ENCODE peak calls at places on chromosome 11, in five cellular contexts. Y is cardiac septum, S is psoas muscle, M is GM23338, J is right atrium auricular region. C is an unnamed sample.

GRCh38 chr11:11746454-11746853 is 95.3 kb upstream of the USP47 start:
- DNase-seq in Y (no peak), S (no peak), J (no peak), M (no peak), C (no peak)

GRCh38 chr11:14424096-14424495 is 65.1 kb upstream of the RRAS2 start:
- DNase-seq in J (no peak), M (no peak), Y (no peak), S (no peak), C (no peak)

GRCh38 chr11:17552392-17553248 is 5.6 kb downstream of the OTOG start:
- DNase-seq in M (no peak), Y (peak), S (no peak), J (no peak), C (no peak)

GRCh38 chr11:46977940-46978595 is 41.5 kb downstream of the CSTPP1 start:
- DNase-seq in J (no peak), M (no peak), S (no peak), Y (no peak), C (no peak)

GRCh38 chr11:69211540-69212120 is 55.9 kb downstream of the SMIM38 start:
- DNase-seq in S (no peak), M (no peak), Y (peak), J (no peak), C (no peak)

GRCh38 chr11:27460158-27460565 is 12.4 kb downstream of the LGR4 start:
- DNase-seq in M (no peak), S (no peak), J (no peak), Y (no peak), C (no peak)

GRCh38 chr11:73236205-73236765 is 18.2 kb downstream of the P2RY2 start:
- DNase-seq in J (no peak), S (peak), Y (peak), M (no peak), C (no peak)

GRCh38 chr11:1192741-1193325 is 30.0 kb upstream of the MUC5B start:
- DNase-seq in J (no peak), M (no peak), S (no peak), Y (peak), C (no peak)

GRCh38 chr11:75626692-75627536 is 41.9 kb downstream of the MAP6 start:
- DNase-seq in Y (no peak), M (no peak), J (no peak), S (no peak), C (no peak)

GRCh38 chr11:64296830-64297721 is 3.1 kb upstream of the CATSPERZ start:
- DNase-seq in Y (no peak), J (no peak), S (no peak), M (peak), C (no peak)

GRCh38 chr11:106384429-106384828 is 307.0 kb downstream of the AASDHPPT start:
- DNase-seq in J (no peak), S (no peak), Y (no peak), M (no peak), C (no peak)

GRCh38 chr11:27701262-27702105 is 1.2 kb upstream of the BDNF start:
- DNase-seq in S (peak), J (no peak), Y (no peak), M (peak), C (no peak)

GRCh38 chr11:30697032-30697431 is 110.9 kb upstream of the MPPED2 start:
- DNase-seq in Y (no peak), M (no peak), S (no peak), J (no peak), C (no peak)

GRCh38 chr11:133821776-133822175 is 23.5 kb downstream of the SPATA19 start:
- DNase-seq in S (no peak), M (peak), Y (peak), J (no peak), C (peak)

GRCh38 chr11:9276571-9276970 is 11.4 kb upstream of the DENND5A start:
- DNase-seq in Y (no peak), J (no peak), S (no peak), M (no peak), C (no peak)

GRCh38 chr11:65279713-65280459 is 18.1 kb downstream of the POLA2 start:
- DNase-seq in J (peak), Y (no peak), M (no peak), S (peak), C (no peak)

GRCh38 chr11:111530091-111530490 is 10.4 kb upstream of the LAYN start:
- DNase-seq in J (no peak), S (no peak), M (no peak), Y (no peak), C (no peak)

GRCh38 chr11:1449516-1450270 is 36.9 kb downstream of the MOB2 start:
- DNase-seq in J (no peak), M (no peak), S (no peak), Y (no peak), C (no peak)

GRCh38 chr11:57444362-57445074 is 15.8 kb upstream of the RTN4RL2 start:
- DNase-seq in M (no peak), J (no peak), S (no peak), Y (peak), C (no peak)

GRCh38 chr11:1796297-1797011 is 32.7 kb upstream of the CTSD start:
- DNase-seq in Y (no peak), M (peak), J (no peak), S (no peak), C (no peak)

GRCh38 chr11:91350931-91351330 is 873.7 kb upstream of the FAT3 start:
- DNase-seq in S (no peak), Y (no peak), M (peak), J (no peak), C (no peak)

GRCh38 chr11:131744847-131745246 is 374.4 kb downstream of the NTM start:
- DNase-seq in M (no peak), S (no peak), J (no peak), Y (no peak), C (no peak)

GRCh38 chr11:46125284-46125683 is 4.0 kb upstream of the PHF21A start:
- DNase-seq in S (no peak), Y (no peak), M (no peak), J (no peak), C (no peak)

GRCh38 chr11:62611705-62612365 is 740 bp downstream of the EML3 start:
- DNase-seq in M (peak), J (peak), Y (peak), S (peak), C (peak)

GRCh38 chr11:77167111-77167626 is 39.1 kb downstream of the MYO7A start:
- DNase-seq in S (peak), J (no peak), Y (no peak), M (no peak), C (no peak)

GRCh38 chr11:3043315-3043871 is 13.8 kb downstream of the CARS1 start:
- DNase-seq in J (peak), Y (peak), S (peak), M (no peak), C (no peak)

GRCh38 chr11:130677486-130678153 is 229.2 kb downstream of the ADAMTS15 start:
- DNase-seq in J (no peak), M (peak), S (no peak), Y (no peak), C (peak)

GRCh38 chr11:34052036-34052607 is 591 bp downstream of the CAPRIN1 start:
- DNase-seq in M (peak), J (peak), S (peak), Y (peak), C (peak)

GRCh38 chr11:69512790-69513189 is 31.3 kb downstream of the LINC01488 start:
- DNase-seq in S (no peak), Y (peak), J (no peak), M (no peak), C (no peak)

GRCh38 chr11:65418431-65418680 is 4.2 kb upstream of the NEAT1 start:
- DNase-seq in J (no peak), Y (no peak), M (no peak), S (no peak), C (no peak)

GRCh38 chr11:66082936-66083698 is 13.0 kb downstream of the PACS1 start:
- DNase-seq in M (no peak), Y (no peak), J (no peak), S (no peak), C (no peak)

GRCh38 chr11:30328676-30329075 is 5.8 kb downstream of the ARL14EP start:
- DNase-seq in S (no peak), Y (no peak), J (no peak), M (no peak), C (no peak)

GRCh38 chr11:62013266-62014157 is 46.1 kb upstream of the FTH1 start:
- DNase-seq in Y (no peak), M (no peak), S (no peak), J (no peak), C (no peak)

GRCh38 chr11:14455648-14456430 is 43.8 kb downstream of the COPB1 start:
- DNase-seq in Y (no peak), J (no peak), M (no peak), S (no peak), C (no peak)

GRCh38 chr11:35418282-35418846 is 994 bp downstream of the SLC1A2 start:
- DNase-seq in Y (no peak), M (peak), J (no peak), S (no peak), C (peak)

GRCh38 chr11:74019104-74019738 is 10.3 kb upstream of the UCP3 start:
- DNase-seq in S (peak), J (no peak), Y (no peak), M (no peak), C (no peak)

GRCh38 chr11:120223793-120224192 is 13.0 kb downstream of the OAF start:
- DNase-seq in J (no peak), S (no peak), Y (no peak), M (no peak), C (no peak)

GRCh38 chr11:62018978-62019664 is 51.7 kb upstream of the FTH1 start:
- DNase-seq in Y (no peak), J (no peak), M (no peak), S (no peak), C (no peak)

GRCh38 chr11:72735495-72736027 is 16.6 kb downstream of the ARAP1 start:
- DNase-seq in J (no peak), S (peak), M (peak), Y (peak), C (no peak)